ENCODE peak calls at places on chromosomes 6 and 20, in five cellular contexts. F is CD4-positive, alpha-beta memory T cell; K is effector CD4-positive, alpha-beta T cell; E is D341Med; G is activated T-helper 1 cell treated with anti-CD3 and anti-CD28 coated beads, Interleukin-12 subunit alpha, Interleukin-12 subunit beta, Interleukin-2, Interleukin-4 antibody, amounts not matched to agents 30 ng/mL and 10 ng/mL and 1 ng/mL, durations not matched to agents 14 hours and 24 hours and 36 hours. W is an unnamed sample.

GRCh38 chr6:33926451-33926850 is 122.6 kb upstream of the MLN start:
- DNase-seq in G (no peak), F (no peak), E (peak), K (no peak), W (no peak)

GRCh38 chr6:158039571-158040050 is 57.9 kb downstream of the SYNJ2 start:
- DNase-seq in E (no peak), K (no peak), G (peak), F (no peak), W (no peak)

GRCh38 chr20:63500902-63501817 is 2.3 kb upstream of the EEF1A2 start:
- DNase-seq in E (no peak), F (no peak), K (no peak), G (no peak), W (no peak)

GRCh38 chr6:139117734-139118133 is 17.1 kb upstream of the HECA start:
- DNase-seq in F (no peak), G (no peak), E (no peak), K (no peak), W (no peak)

GRCh38 chr20:1183153-1183552 is 1.6 kb downstream of the TMEM74B start:
- DNase-seq in G (no peak), E (no peak), F (no peak), K (no peak), W (no peak)

GRCh38 chr20:32792316-32792715 is 27.4 kb upstream of the MAPRE1 start:
- DNase-seq in F (peak), G (peak), E (no peak), K (peak), W (no peak)

GRCh38 chr6:53464942-53465460 is 79.9 kb downstream of the GCLC start:
- DNase-seq in E (no peak), K (no peak), F (no peak), G (no peak), W (no peak)

GRCh38 chr6:115551510-115551909 is 509.2 kb downstream of the FRK start:
- DNase-seq in K (no peak), G (no peak), E (no peak), F (no peak), W (no peak)

GRCh38 chr20:31695849-31696804 is 26.5 kb downstream of the BCL2L1 start:
- DNase-seq in F (no peak), G (no peak), K (no peak), E (no peak), W (no peak)

GRCh38 chr6:37523412-37523811 is 23.7 kb upstream of the CCDC167 start:
- DNase-seq in F (no peak), G (no peak), E (no peak), K (no peak), W (no peak)

GRCh38 chr6:25263602-25264001 is 15.6 kb upstream of the CARMIL1 start:
- DNase-seq in F (no peak), K (no peak), E (no peak), G (no peak), W (no peak)

GRCh38 chr6:164133095-164133494 is 718.6 kb downstream of the QKI start:
- DNase-seq in F (no peak), K (no peak), G (no peak), E (no peak), W (no peak)

W was measured in KG1.